ENCODE peak calls at places on chromosomes 1 and 21, in six cellular contexts. L is neural crest cell; C is astrocyte of the spinal cord; X is choroid plexus epithelial cell; Q is GM12864; S is CD8-positive, alpha-beta T cell. F is an unnamed sample.

GRCh38 chr1:87274851-87275250 is 53.8 kb upstream of the LMO4 start:
- DNase-seq in L (no peak), C (no peak), X (no peak), Q (no peak), S (no peak), F (no peak)

GRCh38 chr1:183567584-183567983 is 22.7 kb downstream of the NCF2 start:
- DNase-seq in L (no peak), C (peak; percentile 22), X (peak; percentile 50), Q (no peak), S (no peak), F (peak; percentile 90)

GRCh38 chr1:59926381-59927243 is at the start of gene CYP2J2:
- DNase-seq in L (peak; percentile 33), C (peak; percentile 23), X (peak; percentile 11), Q (no peak), S (peak; percentile 30), F (peak; percentile 46)

GRCh38 chr21:23574932-23575331 is 2032.3 kb downstream of the MRPL39 start:
- DNase-seq in L (no peak), C (no peak), X (no peak), Q (no peak), S (no peak), F (no peak)

GRCh38 chr1:150579955-150580642 is 689 bp upstream of the MCL1 start:
- DNase-seq in L (no peak), C (no peak), X (peak; percentile 31), Q (no peak), S (no peak), F (no peak)

GRCh38 chr1:1422465-1423244 is 1.6 kb upstream of the ANKRD65 start:
- DNase-seq in L (no peak), C (no peak), X (no peak), Q (no peak), S (no peak), F (no peak)

GRCh38 chr21:45266518-45267389 is 20.9 kb downstream of the POFUT2 start:
- DNase-seq in L (no peak), C (peak; percentile 30), X (peak; percentile 41), Q (no peak), S (peak; percentile 74), F (no peak)

GRCh38 chr1:114377356-114377755 is 133.6 kb downstream of the TRIM33 start:
- DNase-seq in L (no peak), C (no peak), X (peak; percentile 3), Q (no peak), S (no peak), F (no peak)

GRCh38 chr1:58883888-58884482 is 100.1 kb upstream of the JUN start:
- DNase-seq in L (no peak), C (no peak), X (peak; percentile 78), Q (no peak), S (no peak), F (no peak)

GRCh38 chr21:44905016-44905724 is 15.5 kb downstream of the ITGB2 start:
- DNase-seq in L (no peak), C (no peak), X (no peak), Q (no peak), S (peak; percentile 10), F (no peak)

GRCh38 chr1:28010979-28011378 is 51.2 kb downstream of the XKR8 start:
- DNase-seq in L (no peak), C (no peak), X (no peak), Q (no peak), S (no peak), F (no peak)

GRCh38 chr1:201172999-201173610 is 17.5 kb upstream of the IGFN1 start:
- DNase-seq in L (no peak), C (no peak), X (peak; percentile 70), Q (no peak), S (no peak), F (peak; percentile 81)

GRCh38 chr1:7621334-7622219 is 149.5 kb upstream of the VAMP3 start:
- DNase-seq in L (no peak), C (no peak), X (no peak), Q (no peak), S (no peak), F (no peak)

GRCh38 chr1:42940851-42941639 is 17.6 kb downstream of the SLC2A1 start:
- DNase-seq in L (no peak), C (peak; percentile 97), X (peak; percentile 95), Q (no peak), S (no peak), F (peak; percentile 51)

GRCh38 chr1:243249214-243249613 is 5.9 kb downstream of the CEP170 start:
- DNase-seq in L (no peak), C (no peak), X (no peak), Q (no peak), S (no peak), F (no peak)

GRCh38 chr1:26372039-26372438 is 511 bp downstream of the ZNF683 start:
- DNase-seq in L (no peak), C (no peak), X (no peak), Q (no peak), S (no peak), F (no peak)

GRCh38 chr1:92992066-92992465 is 30.8 kb upstream of the DIPK1A start:
- DNase-seq in L (no peak), C (no peak), X (no peak), Q (no peak), S (no peak), F (no peak)

GRCh38 chr1:233315718-233316301 is 11.7 kb upstream of the MAP3K21 start:
- DNase-seq in L (no peak), C (no peak), X (no peak), Q (no peak), S (no peak), F (no peak)

GRCh38 chr1:107183011-107183410 is 42.2 kb downstream of the NTNG1 start:
- DNase-seq in L (no peak), C (no peak), X (no peak), Q (no peak), S (no peak), F (no peak)

GRCh38 chr1:66360285-66360724 is 173.6 kb upstream of the SGIP1 start:
- DNase-seq in L (no peak), C (no peak), X (no peak), Q (no peak), S (no peak), F (no peak)
- TF ChIP-seq CTCF in L (peak; percentile 49), C (no peak), X (peak; percentile 31), Q (peak; percentile 54), S (peak; percentile 21), F (no peak)

GRCh38 chr1:234607091-234608025 is 2.6 kb downstream of the IRF2BP2 start:
- DNase-seq in L (no peak), C (peak; percentile 56), X (no peak), Q (no peak), S (no peak), F (peak; percentile 69)
- TF ChIP-seq CTCF in L (peak; percentile 41), C (peak; percentile 15), X (peak; percentile 23), Q (no peak), S (no peak), F (no peak)

GRCh38 chr21:25313891-25314646 is 293.2 kb downstream of the MRPL39 start:
- DNase-seq in L (no peak), C (peak; percentile 60), X (peak; percentile 70), Q (no peak), S (no peak), F (no peak)
- TF ChIP-seq CTCF in L (no peak), C (peak; percentile 36), X (peak; percentile 45), Q (peak; percentile 32), S (no peak), F (no peak)

GRCh38 chr1:156726549-156727226 is 1.6 kb upstream of the METTL25B start:
- DNase-seq in L (peak; percentile 61), C (peak; percentile 60), X (peak; percentile 82), Q (no peak), S (peak; percentile 56), F (no peak)
- TF ChIP-seq CTCF in L (peak; percentile 67), C (peak; percentile 67), X (peak; percentile 71), Q (peak; percentile 80), S (peak; percentile 39), F (peak; percentile 64)

GRCh38 chr1:116881879-116882520 is 27.7 kb upstream of the PTGFRN start:
- DNase-seq in L (no peak), C (peak; percentile 22), X (peak; percentile 88), Q (no peak), S (no peak), F (peak; percentile 49)

GRCh38 chr1:116880952-116881351 is 28.8 kb upstream of the PTGFRN start:
- DNase-seq in L (no peak), C (no peak), X (no peak), Q (no peak), S (no peak), F (no peak)

GRCh38 chr1:116877369-116877768 is 32.3 kb upstream of the PTGFRN start:
- DNase-seq in L (no peak), C (no peak), X (no peak), Q (no peak), S (no peak), F (no peak)

GRCh38 chr1:116878804-116879477 is 30.8 kb upstream of the PTGFRN start:
- DNase-seq in L (peak; percentile 7), C (peak; percentile 64), X (peak; percentile 53), Q (peak; percentile 34), S (no peak), F (no peak)

DNA sequence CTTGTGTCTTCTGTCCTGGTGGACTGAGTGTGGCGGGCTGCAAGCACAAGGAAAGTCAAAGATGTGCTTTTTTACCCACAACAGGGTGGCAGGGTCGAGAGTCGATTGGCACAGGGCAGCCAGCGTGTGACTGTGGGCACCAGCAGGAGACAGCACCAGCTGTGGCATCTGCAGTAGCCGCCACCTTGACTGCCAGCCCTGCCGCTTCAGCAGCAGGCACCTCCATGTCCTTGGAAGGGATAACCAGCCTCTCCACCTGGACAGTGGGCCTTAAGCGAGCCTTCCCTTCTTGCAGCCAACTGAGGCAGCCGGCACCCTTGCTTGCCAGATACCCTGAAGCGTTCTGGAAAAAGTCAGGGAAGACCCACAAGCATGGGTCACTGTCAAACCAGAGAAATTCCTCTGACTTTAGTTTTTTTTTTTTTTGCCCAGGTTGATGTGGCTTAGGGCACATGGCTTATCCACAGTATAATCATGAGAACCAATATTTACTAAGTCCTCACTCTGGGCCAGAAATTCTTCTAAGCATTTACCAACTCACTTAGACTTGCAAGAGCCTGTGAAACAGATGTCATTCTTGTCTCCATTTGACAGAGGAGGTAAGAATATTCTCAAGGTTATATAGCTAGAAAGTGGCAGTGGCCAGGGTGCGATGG is 30.1 kb upstream of the PTGFRN start:
- DNase-seq in L (no peak), C (no peak), X (no peak), Q (no peak), S (no peak), F (no peak)
- TF ChIP-seq CTCF in L (no peak), C (no peak), X (no peak), Q (no peak), S (no peak), F (no peak)

GRCh38 chr1:119647734-119648619 is at the start of gene ZNF697:
- DNase-seq in L (peak; percentile 85), C (peak; percentile 98), X (peak; percentile 96), Q (no peak), S (peak; percentile 29), F (peak; percentile 89)
- TF ChIP-seq CTCF in L (peak; percentile 62), C (peak; percentile 41), X (peak; percentile 49), Q (no peak), S (no peak), F (peak; percentile 20)

F was measured in CD14-positive monocyte.